ENCODE peak calls at places on chromosomes 12 and 14, in seven cellular contexts. E, H, W, A, K, Q and L are unnamed samples.

GRCh38 chr14:100322138-100322957 is 791 bp upstream of the SLC25A47 start:
- DNase-seq in E (no peak), H (no peak), W (no peak), A (no peak), K (no peak), Q (no peak), L (no peak)

GRCh38 chr12:27453462-27453861 is 6.9 kb downstream of the SMCO2 start:
- DNase-seq in E (no peak), H (no peak), W (no peak), A (no peak), K (no peak), Q (no peak), L (no peak)

GRCh38 chr14:76599556-76599955 is 161.7 kb upstream of the VASH1 start:
- DNase-seq in E (no peak), H (no peak), W (no peak), A (no peak), K (no peak), Q (no peak), L (no peak)

GRCh38 chr12:47821346-47821706 is 1.6 kb upstream of the HDAC7 start:
- DNase-seq in E (no peak), H (peak; percentile 81), W (no peak), A (no peak), K (no peak), Q (no peak), L (no peak)

GRCh38 chr12:96434107-96434506 is 33.9 kb upstream of the CDK17 start:
- DNase-seq in E (no peak), H (peak; percentile 68), W (no peak), A (no peak), K (no peak), Q (no peak), L (no peak)

GRCh38 chr12:92445253-92446081 is 257.3 kb upstream of the PLEKHG7 start:
- DNase-seq in E (no peak), H (no peak), W (no peak), A (no peak), K (no peak), Q (no peak), L (no peak)

GRCh38 chr12:77102691-77103090 is 37.3 kb upstream of the E2F7 start:
- DNase-seq in E (no peak), H (peak; percentile 80), W (no peak), A (no peak), K (peak; percentile 77), Q (no peak), L (no peak)

GRCh38 chr12:109738878-109739665 is 25.4 kb downstream of the FAM222A start:
- DNase-seq in E (no peak), H (peak; percentile 43), W (no peak), A (peak; percentile 36), K (no peak), Q (no peak), L (no peak)

GRCh38 chr12:113200016-113200797 is 14.7 kb downstream of the RITA1 start:
- DNase-seq in E (no peak), H (no peak), W (no peak), A (no peak), K (no peak), Q (no peak), L (no peak)

GRCh38 chr14:31508140-31508539 is 20.3 kb upstream of the GPR33 start:
- DNase-seq in E (no peak), H (no peak), W (no peak), A (no peak), K (no peak), Q (no peak), L (no peak)

GRCh38 chr12:58583541-58583940 is 336.8 kb downstream of the LRIG3 start:
- DNase-seq in E (peak; percentile 62), H (peak; percentile 72), W (no peak), A (no peak), K (no peak), Q (no peak), L (no peak)

GRCh38 chr12:24256636-24257150 is 307.2 kb upstream of the SOX5 start:
- DNase-seq in E (peak; percentile 85), H (no peak), W (no peak), A (no peak), K (no peak), Q (peak; percentile 62), L (no peak)

GRCh38 chr12:57242329-57242690 is 8.7 kb downstream of the STAC3 start:
- DNase-seq in E (no peak), H (peak; percentile 21), W (no peak), A (peak; percentile 71), K (no peak), Q (no peak), L (no peak)

GRCh38 chr12:60539592-60539991 is 943.8 kb downstream of the SLC16A7 start:
- DNase-seq in E (no peak), H (peak; percentile 5), W (no peak), A (no peak), K (no peak), Q (no peak), L (no peak)

GRCh38 chr14:62768753-62769152 is 276.5 kb downstream of the KCNH5 start:
- DNase-seq in E (peak; percentile 9), H (no peak), W (peak; percentile 7), A (no peak), K (no peak), Q (no peak), L (no peak)

GRCh38 chr12:84512751-84513150 is 399.8 kb downstream of the SLC6A15 start:
- DNase-seq in E (no peak), H (peak; percentile 4), W (no peak), A (no peak), K (no peak), Q (no peak), L (no peak)

GRCh38 chr14:88559852-88560251 is 3.0 kb upstream of the ZC3H14 start:
- DNase-seq in E (peak; percentile 39), H (peak; percentile 78), W (no peak), A (no peak), K (no peak), Q (peak; percentile 52), L (no peak)

GRCh38 chr14:95150910-95151309 is 6.4 kb downstream of the DICER1 start:
- DNase-seq in E (no peak), H (no peak), W (no peak), A (no peak), K (no peak), Q (no peak), L (no peak)

GRCh38 chr14:39102265-39102968 is 618 bp downstream of the SEC23A start:
- DNase-seq in E (no peak), H (peak; percentile 73), W (no peak), A (no peak), K (peak; percentile 46), Q (peak; percentile 61), L (no peak)

GRCh38 chr12:45615268-45615667 is 114.2 kb upstream of the ARID2 start:
- DNase-seq in E (no peak), H (peak; percentile 59), W (no peak), A (no peak), K (peak; percentile 57), Q (no peak), L (peak; percentile 31)

GRCh38 chr14:104267895-104268294 is 129.5 kb downstream of the KIF26A start:
- DNase-seq in E (no peak), H (peak; percentile 4), W (no peak), A (peak; percentile 52), K (no peak), Q (peak; percentile 21), L (no peak)

GRCh38 chr12:106000376-106001104 is 138.2 kb downstream of the NUAK1 start:
- DNase-seq in E (no peak), H (no peak), W (no peak), A (no peak), K (peak; percentile 69), Q (no peak), L (no peak)

GRCh38 chr12:128819293-128820144 is 4.2 kb downstream of the SLC15A4 start:
- DNase-seq in E (peak; percentile 67), H (no peak), W (no peak), A (no peak), K (no peak), Q (peak; percentile 40), L (no peak)

GRCh38 chr14:93033983-93034670 is 81.6 kb downstream of the ITPK1 start:
- DNase-seq in E (peak; percentile 54), H (no peak), W (peak; percentile 51), A (no peak), K (no peak), Q (peak; percentile 41), L (no peak)

GRCh38 chr12:8157484-8158198 is 826 bp downstream of the ZNF705A start:
- DNase-seq in E (peak; percentile 4), H (no peak), W (no peak), A (no peak), K (no peak), Q (peak; percentile 6), L (no peak)

GRCh38 chr14:103543721-103544626 is 15.0 kb downstream of the TRMT61A start:
- DNase-seq in E (peak; percentile 40), H (peak; percentile 54), W (no peak), A (no peak), K (no peak), Q (no peak), L (no peak)

GRCh38 chr14:72644038-72644437 is 249.9 kb downstream of the DPF3 start:
- DNase-seq in E (no peak), H (no peak), W (no peak), A (no peak), K (no peak), Q (no peak), L (no peak)

GRCh38 chr14:53519137-53519536 is 366.0 kb upstream of the DDHD1 start:
- DNase-seq in E (no peak), H (peak; percentile 71), W (no peak), A (no peak), K (peak; percentile 17), Q (no peak), L (no peak)

GRCh38 chr12:93825501-93825888 is 148.3 kb downstream of the CRADD start:
- DNase-seq in E (no peak), H (peak; percentile 52), W (no peak), A (no peak), K (no peak), Q (peak; percentile 67), L (no peak)
- H3K27ac ChIP-seq in E (no peak overlapping the region), H (peak overlapping the region; percentile 62), W (no peak overlapping the region), A (no peak overlapping the region), K (no peak overlapping the region), Q (no peak overlapping the region), L (no peak overlapping the region)

GRCh38 chr12:29167410-29167809 is 18.3 kb downstream of the FAR2 start:
- DNase-seq in E (no peak), H (no peak), W (no peak), A (no peak), K (no peak), Q (no peak), L (no peak)
- H3K27ac ChIP-seq in E (no peak overlapping the region), H (no peak overlapping the region), W (no peak overlapping the region), A (no peak overlapping the region), K (no peak overlapping the region), Q (no peak overlapping the region), L (no peak overlapping the region)

GRCh38 chr12:3098436-3098835 is 21.3 kb downstream of the TSPAN9 start:
- DNase-seq in E (no peak), H (no peak), W (no peak), A (no peak), K (no peak), Q (no peak), L (no peak)
- H3K27ac ChIP-seq in E (no peak overlapping the region), H (no peak overlapping the region), W (peak overlapping the region; percentile 96), A (peak overlapping the region; percentile 66), K (no peak overlapping the region), Q (no peak overlapping the region), L (no peak overlapping the region)

DNA sequence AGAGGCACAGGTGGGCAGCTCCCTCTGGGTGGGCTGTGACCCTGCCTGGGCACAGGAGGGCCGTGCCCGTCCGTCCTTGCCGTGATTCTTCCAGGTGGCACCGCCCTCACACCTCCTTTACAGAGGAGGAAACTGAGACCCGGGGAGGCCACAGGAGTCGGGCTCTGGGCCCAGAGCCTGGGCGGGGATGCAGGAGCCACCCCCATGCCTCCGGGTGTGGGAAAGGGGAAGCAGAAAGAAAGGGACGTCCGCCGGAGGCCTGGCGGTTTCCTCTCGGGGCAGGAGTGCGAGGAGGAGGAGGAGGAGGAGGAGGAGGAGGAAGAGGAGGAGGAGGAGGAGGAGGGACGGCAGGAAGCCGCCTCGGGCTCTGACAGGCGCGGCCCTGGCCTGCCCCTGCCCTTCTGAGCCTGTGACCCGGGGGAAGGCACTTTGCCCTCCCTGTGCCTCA is 23.0 kb downstream of the SH2B3 start:
- DNase-seq in E (no peak), H (no peak), W (no peak), A (peak; percentile 84), K (no peak), Q (no peak), L (no peak)
- H3K27ac ChIP-seq in E (no peak overlapping the region), H (no peak overlapping the region), W (no peak overlapping the region), A (peak overlapping the region; percentile 52), K (no peak overlapping the region), Q (no peak overlapping the region), L (no peak overlapping the region)